ENCODE peak calls at places on chromosomes 16 and 17, in nine cellular contexts. R is SK-N-MC; U is caudate nucleus; I is GM12865; Y is stimulated activated CD8-positive, alpha-beta memory T cell treated with anti-CD3 and anti-CD28 coated beads, Interleukin-12 subunit alpha, Interleukin-12 subunit beta, amount 100 ng/mL, for 1 hour; A is midbrain; P is GM04504; Z is activated gamma-delta T cell; T is activated naive CD4-positive, alpha-beta T cell treated with Interleukin-2 at 50 U/mL for 16 hours. S is an unnamed sample.

GRCh38 chr16:21100447-21100846 is 50.2 kb downstream of the DNAH3 start:
- DNase-seq in R (no peak), P (no peak), U (no peak), Z (no peak), A (no peak), I (no peak), Y (no peak), T (no peak), S (no peak)

GRCh38 chr17:57475786-57476185 is 219.5 kb downstream of the MSI2 start:
- DNase-seq in A (peak), R (no peak), Z (no peak), I (no peak), P (no peak), Y (no peak), U (no peak), T (no peak), S (no peak)

GRCh38 chr16:19716183-19716582 is 1.8 kb downstream of the KNOP1 start:
- DNase-seq in T (no peak), Y (no peak), I (no peak), R (no peak), P (no peak), Z (no peak), A (no peak), U (no peak), S (no peak)

GRCh38 chr16:82855471-82855870 is 228.7 kb downstream of the CDH13 start:
- DNase-seq in T (no peak), Y (no peak), I (no peak), Z (no peak), P (peak), A (no peak), R (no peak), U (no peak), S (no peak)

GRCh38 chr17:27766438-27766837 is 33.9 kb downstream of the NOS2 start:
- DNase-seq in P (no peak), A (no peak), Y (no peak), T (no peak), R (no peak), U (no peak), Z (no peak), I (no peak), S (no peak)

GRCh38 chr17:46870116-46870803 is 18.9 kb downstream of the WNT9B start:
- DNase-seq in I (no peak), P (no peak), A (no peak), R (no peak), Z (no peak), Y (no peak), U (no peak), T (no peak), S (no peak)

GRCh38 chr16:23967018-23967417 is 131.2 kb downstream of the PRKCB start:
- DNase-seq in Y (no peak), A (no peak), Z (no peak), R (no peak), T (no peak), P (no peak), I (no peak), U (no peak), S (no peak)

GRCh38 chr16:19085679-19086200 is 18.3 kb downstream of the COQ7 start:
- DNase-seq in U (no peak), R (no peak), P (no peak), A (no peak), I (no peak), Y (no peak), T (no peak), Z (no peak), S (no peak)

GRCh38 chr16:10539256-10539655 is 41.1 kb downstream of the EMP2 start:
- DNase-seq in A (no peak), I (no peak), Y (no peak), T (no peak), U (no peak), P (no peak), R (no peak), Z (no peak), S (no peak)

GRCh38 chr16:26394409-26394808 is 672.3 kb upstream of the C16orf82 start:
- DNase-seq in A (no peak), P (no peak), T (no peak), U (no peak), I (no peak), Y (no peak), Z (no peak), R (no peak), S (no peak)

GRCh38 chr16:85673529-85674417 is 15.0 kb downstream of the GINS2 start:
- DNase-seq in I (no peak), T (no peak), Z (no peak), A (no peak), Y (no peak), R (no peak), U (no peak), P (no peak), S (no peak)

GRCh38 chr17:28956861-28957260 is 5.5 kb upstream of the PHF12 start:
- DNase-seq in Y (no peak), U (no peak), I (no peak), R (no peak), Z (no peak), A (no peak), T (no peak), P (no peak), S (no peak)

GRCh38 chr17:77285594-77286390 is 145.0 kb downstream of the SEC14L1 start:
- DNase-seq in Y (no peak), R (no peak), T (no peak), P (peak), U (no peak), I (no peak), A (no peak), Z (no peak), S (no peak)

GRCh38 chr17:61235821-61236197 is 163.8 kb upstream of the TBX2 start:
- DNase-seq in P (no peak), U (no peak), Y (no peak), Z (no peak), A (peak), I (no peak), T (no peak), R (no peak), S (no peak)

GRCh38 chr17:31444026-31444425 is 52.6 kb downstream of the RAB11FIP4 start:
- DNase-seq in Z (no peak), A (no peak), Y (no peak), U (peak), I (no peak), T (no peak), P (no peak), R (no peak), S (no peak)

GRCh38 chr17:73093286-73093685 is 798 bp upstream of the SLC39A11 start:
- DNase-seq in P (no peak), U (no peak), Z (no peak), R (no peak), T (no peak), A (no peak), Y (no peak), I (no peak), S (no peak)

GRCh38 chr17:81386646-81387234 is 8.5 kb upstream of the BAHCC1 start:
- DNase-seq in Y (no peak), T (no peak), Z (no peak), P (no peak), I (no peak), A (peak), R (no peak), U (peak), S (no peak)

GRCh38 chr16:49473131-49473530 is 99.5 kb downstream of the C16orf78 start:
- DNase-seq in Y (no peak), P (no peak), I (no peak), T (no peak), Z (no peak), A (no peak), U (no peak), R (no peak), S (no peak)

GRCh38 chr16:88499836-88500251 is 46.8 kb downstream of the ZFPM1 start:
- DNase-seq in I (no peak), A (no peak), U (no peak), Z (no peak), R (no peak), Y (no peak), P (no peak), T (no peak), S (no peak)

GRCh38 chr17:77125432-77125901 is 15.3 kb upstream of the SEC14L1 start:
- DNase-seq in P (peak), U (no peak), I (no peak), R (no peak), Z (no peak), A (no peak), T (no peak), Y (no peak), S (no peak)

GRCh38 chr17:59427425-59427921 is 96.0 kb downstream of the YPEL2 start:
- DNase-seq in I (peak), U (peak), T (peak), Y (no peak), P (no peak), Z (no peak), R (no peak), A (peak), S (no peak)

GRCh38 chr17:78839762-78840529 is 668 bp downstream of the USP36 start:
- DNase-seq in I (peak), Z (peak), R (no peak), P (no peak), T (peak), Y (peak), A (no peak), U (no peak), S (no peak)

GRCh38 chr17:56313201-56313600 is 159.9 kb downstream of the ANKFN1 start:
- DNase-seq in A (no peak), P (no peak), U (no peak), T (no peak), Y (no peak), Z (no peak), I (no peak), R (no peak), S (no peak)

GRCh38 chr17:34303606-34304005 is 15.6 kb upstream of the CCL8 start:
- DNase-seq in A (no peak), I (no peak), R (no peak), P (no peak), Z (no peak), Y (no peak), T (no peak), U (no peak), S (no peak)

GRCh38 chr16:57562669-57563486 is 20.4 kb downstream of the ADGRG5 start:
- DNase-seq in U (no peak), P (no peak), T (no peak), I (no peak), Z (no peak), A (no peak), Y (no peak), R (no peak), S (no peak)

GRCh38 chr16:76386784-76387183 is 109.6 kb downstream of the CNTNAP4 start:
- DNase-seq in R (no peak), T (no peak), P (no peak), Z (no peak), U (no peak), I (no peak), A (no peak), Y (no peak), S (no peak)

S was measured in H1.